ENCODE peak calls at places on chromosome 1, in seven cellular contexts. E is GM06990, H is AG04450, Z is fibroblast of lung, P is ovary, A is astrocyte of the spinal cord, U is Peyer's patch. O is an unnamed sample.

GRCh38 chr1:205074084-205074483 is 10.2 kb downstream of the TMEM81 start:
- DNase-seq in E (no peak), H (no peak), Z (no peak), P (no peak), A (no peak), U (no peak), O (no peak)

GRCh38 chr1:33841516-33841915 is 22.4 kb upstream of the HMGB4 start:
- DNase-seq in E (no peak), H (no peak), Z (peak), P (no peak), A (no peak), U (no peak), O (no peak)

GRCh38 chr1:39732730-39733129 is 6.0 kb upstream of the PPIE start:
- DNase-seq in E (no peak), H (no peak), Z (peak), P (no peak), A (no peak), U (no peak), O (no peak)

GRCh38 chr1:24828887-24829192 is 83.6 kb downstream of the CLIC4 start:
- DNase-seq in E (no peak), H (no peak), Z (no peak), P (no peak), A (no peak), U (no peak), O (no peak)

GRCh38 chr1:39044762-39045161 is 18.6 kb downstream of the NDUFS5 start:
- DNase-seq in E (no peak), H (no peak), Z (no peak), P (no peak), A (no peak), U (no peak), O (no peak)

GRCh38 chr1:18882511-18882910 is 19.8 kb downstream of the ALDH4A1 start:
- DNase-seq in E (no peak), H (no peak), Z (peak), P (no peak), A (no peak), U (no peak), O (no peak)

GRCh38 chr1:98210064-98210463 is 289.2 kb upstream of the DPYD start:
- DNase-seq in E (no peak), H (peak), Z (peak), P (no peak), A (peak), U (no peak), O (peak)

GRCh38 chr1:40847023-40847740 is 15.0 kb downstream of the CITED4 start:
- DNase-seq in E (no peak), H (no peak), Z (peak), P (no peak), A (no peak), U (no peak), O (no peak)

GRCh38 chr1:66355756-66356155 is 178.2 kb upstream of the SGIP1 start:
- DNase-seq in E (no peak), H (no peak), Z (no peak), P (no peak), A (no peak), U (no peak), O (no peak)

GRCh38 chr1:238139713-238140112 is 249.0 kb upstream of the ZP4 start:
- DNase-seq in E (no peak), H (no peak), Z (peak), P (no peak), A (peak), U (no peak), O (no peak)

GRCh38 chr1:10813801-10814200 is 17.4 kb upstream of the CASZ1 start:
- DNase-seq in E (no peak), H (no peak), Z (no peak), P (no peak), A (no peak), U (no peak), O (no peak)

GRCh38 chr1:55211456-55211855 is 3.7 kb downstream of the USP24 start:
- DNase-seq in E (no peak), H (no peak), Z (no peak), P (no peak), A (no peak), U (no peak), O (no peak)
- H3K4me3 ChIP-seq in E (peak), H (no peak), Z (no peak), P (no peak), A (no peak), U (peak), O (no peak)

GRCh38 chr1:86487805-86488141 is 19.0 kb downstream of the CLCA1 start:
- DNase-seq in E (no peak), H (no peak), Z (no peak), P (no peak), A (no peak), U (no peak), O (no peak)
- TF ChIP-seq CTCF in E (no peak), H (no peak), Z (no peak), P (no peak), A (no peak), U (no peak), O (no peak)

GRCh38 chr1:212754193-212754592 is 37.4 kb downstream of the NSL1 start:
- DNase-seq in E (peak), H (no peak), Z (no peak), P (no peak), A (no peak), U (no peak), O (no peak)
- H3K4me3 ChIP-seq in E (no peak), H (no peak), Z (no peak), P (no peak), A (no peak), U (no peak), O (no peak)

DNA sequence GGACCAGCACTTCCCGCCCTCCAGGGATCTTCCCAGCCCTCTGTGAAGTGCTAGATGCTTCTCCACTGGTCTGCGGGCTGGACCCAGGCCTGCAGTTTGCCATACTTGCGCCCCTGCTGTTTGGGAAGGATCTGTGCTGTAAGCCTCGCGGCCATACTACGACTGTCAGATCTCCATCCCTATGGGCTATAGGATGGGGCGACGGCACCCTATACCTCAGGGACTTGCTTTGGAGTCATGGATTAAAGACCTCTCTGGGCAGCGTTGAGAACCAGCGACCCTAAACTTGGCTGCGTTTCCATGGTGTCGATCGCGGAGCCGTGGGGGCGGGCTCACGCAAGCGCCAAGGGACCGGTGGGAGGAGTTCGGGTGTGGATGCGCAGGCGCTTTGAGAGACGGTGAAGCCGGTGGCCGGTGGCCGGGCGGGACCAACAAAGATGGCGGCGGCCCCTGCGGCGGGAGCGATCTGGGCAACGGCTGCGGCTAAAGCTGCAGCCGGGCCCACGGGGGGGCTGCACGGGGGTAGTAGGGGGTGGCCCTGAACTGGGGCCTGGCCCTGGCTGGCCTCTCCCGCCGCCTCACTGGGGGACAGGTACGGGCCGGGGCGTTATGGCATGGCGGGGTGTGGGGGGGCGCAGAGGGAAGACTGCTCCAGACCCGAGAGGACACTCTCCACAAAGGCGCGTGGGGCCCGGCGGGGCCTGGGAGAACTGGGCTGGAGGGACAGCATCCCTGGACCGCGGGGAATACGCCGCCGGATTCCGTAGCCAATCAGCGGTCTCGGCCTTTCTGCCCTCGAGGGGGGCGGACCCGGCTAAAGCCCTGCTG is at the start of gene USP21:
- DNase-seq in E (peak), H (peak), Z (peak), P (peak), A (peak), U (peak), O (peak)
- TF ChIP-seq CTCF in E (peak), H (peak), Z (peak), P (peak), A (peak), U (no peak), O (peak)

GRCh38 chr1:231161711-231162299 is at the start of gene TRIM67:
- DNase-seq in E (peak), H (no peak), Z (peak), P (no peak), A (no peak), U (no peak), O (no peak)
- H3K4me3 ChIP-seq in E (peak), H (peak), Z (no peak), P (peak), A (peak), U (peak), O (peak)

DNA sequence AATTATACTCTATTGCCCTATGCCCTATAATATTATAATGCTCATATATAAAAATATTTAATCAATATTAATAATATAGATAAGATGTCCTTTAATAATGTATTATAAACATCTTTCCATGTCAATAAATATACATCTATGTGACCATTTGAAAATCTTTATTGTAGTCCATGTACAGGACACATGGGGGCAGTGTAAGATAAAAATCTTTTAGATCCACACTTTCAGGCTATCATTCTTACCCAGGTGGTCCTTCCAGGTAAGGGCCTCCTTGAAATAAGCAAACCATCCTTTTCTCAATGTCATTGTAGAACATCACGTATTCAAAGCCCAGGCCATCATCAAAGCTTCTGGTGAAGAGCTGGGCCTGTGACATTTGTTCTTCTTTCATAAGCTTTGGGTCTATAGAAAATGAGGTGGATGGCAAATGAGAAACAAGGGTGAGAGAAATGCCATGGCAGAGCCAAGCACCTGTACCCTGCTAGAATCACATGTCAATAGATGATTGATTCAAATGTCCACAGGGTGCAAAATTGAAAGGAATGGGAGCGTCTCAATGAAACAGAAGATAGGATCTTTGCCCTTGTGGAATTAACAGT is 20.2 kb downstream of the THEM4 start:
- DNase-seq in E (no peak), H (no peak), Z (no peak), P (no peak), A (no peak), U (no peak), O (no peak)
- TF ChIP-seq CTCF in E (peak), H (peak), Z (peak), P (no peak), A (peak), U (no peak), O (peak)

DNA sequence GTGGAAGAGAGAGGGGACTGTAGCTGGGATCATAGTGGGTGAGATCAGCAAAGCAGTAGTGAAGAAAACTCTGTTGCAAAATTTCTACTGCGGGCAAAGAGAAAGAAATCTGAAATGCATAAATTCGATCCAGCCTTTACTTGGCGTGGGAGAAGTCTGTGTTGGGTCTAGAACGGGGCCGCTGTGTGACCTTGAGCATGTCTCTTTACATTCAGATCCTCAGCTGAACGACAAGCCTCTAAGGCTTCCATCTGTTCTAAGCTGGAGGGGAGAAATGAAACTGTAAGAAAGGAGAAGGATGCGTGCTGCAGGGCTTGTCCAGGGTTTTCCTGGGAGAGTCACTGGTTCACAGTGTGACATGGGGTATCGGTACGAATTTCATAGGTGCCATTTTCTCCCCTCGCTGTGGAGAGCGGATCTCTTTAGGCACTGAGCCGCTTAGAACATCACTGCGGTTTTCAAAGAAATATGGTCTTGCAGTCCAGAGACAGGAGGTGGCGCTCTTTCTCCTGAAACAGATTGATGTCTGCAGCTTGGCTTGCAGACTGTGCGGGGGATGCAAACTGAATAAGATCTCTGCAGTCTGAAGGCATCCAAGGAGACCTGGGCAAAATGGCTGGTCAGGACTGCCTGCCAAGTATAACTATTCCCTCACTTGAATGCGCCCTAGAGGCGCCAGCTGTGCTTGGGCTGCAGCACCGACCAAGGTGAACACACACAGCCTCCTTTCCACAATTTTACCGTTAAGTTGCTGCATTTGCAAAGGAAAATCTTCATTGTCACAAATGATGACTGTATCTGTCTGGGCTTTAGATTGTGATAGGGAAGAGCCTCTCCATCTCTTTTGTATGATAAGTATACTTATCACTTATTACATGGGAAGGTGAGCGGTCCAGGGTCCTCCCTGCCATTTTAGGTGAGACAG is 104.1 kb downstream of the XCL2 start:
- DNase-seq in E (peak), H (peak), Z (peak), P (peak), A (peak), U (peak), O (peak)
- H3K4me3 ChIP-seq in E (no peak), H (peak), Z (peak), P (no peak), A (no peak), U (no peak), O (no peak)

DNA sequence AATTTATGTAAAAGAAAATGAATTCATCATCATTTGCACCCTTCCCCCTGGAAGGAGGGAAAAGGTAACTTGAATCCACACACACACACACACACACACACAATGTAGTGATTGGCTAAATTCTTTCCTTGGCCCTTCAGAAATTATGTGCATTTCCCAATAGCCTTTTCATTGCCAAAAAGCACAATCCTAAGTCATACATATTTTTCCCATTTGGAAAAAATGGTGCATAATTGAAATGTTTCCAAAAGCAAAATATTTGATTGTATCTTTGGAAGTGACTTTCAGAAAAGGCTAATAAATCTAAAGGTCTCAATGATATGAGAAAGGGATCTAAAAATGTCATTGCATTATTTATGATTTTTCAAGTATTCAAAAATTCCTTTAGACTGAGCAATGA is 43.5 kb upstream of the NEK7 start:
- DNase-seq in E (no peak), H (no peak), Z (peak), P (no peak), A (no peak), U (no peak), O (no peak)
- TF ChIP-seq CTCF in E (no peak), H (no peak), Z (no peak), P (no peak), A (no peak), U (no peak), O (no peak)

DNA sequence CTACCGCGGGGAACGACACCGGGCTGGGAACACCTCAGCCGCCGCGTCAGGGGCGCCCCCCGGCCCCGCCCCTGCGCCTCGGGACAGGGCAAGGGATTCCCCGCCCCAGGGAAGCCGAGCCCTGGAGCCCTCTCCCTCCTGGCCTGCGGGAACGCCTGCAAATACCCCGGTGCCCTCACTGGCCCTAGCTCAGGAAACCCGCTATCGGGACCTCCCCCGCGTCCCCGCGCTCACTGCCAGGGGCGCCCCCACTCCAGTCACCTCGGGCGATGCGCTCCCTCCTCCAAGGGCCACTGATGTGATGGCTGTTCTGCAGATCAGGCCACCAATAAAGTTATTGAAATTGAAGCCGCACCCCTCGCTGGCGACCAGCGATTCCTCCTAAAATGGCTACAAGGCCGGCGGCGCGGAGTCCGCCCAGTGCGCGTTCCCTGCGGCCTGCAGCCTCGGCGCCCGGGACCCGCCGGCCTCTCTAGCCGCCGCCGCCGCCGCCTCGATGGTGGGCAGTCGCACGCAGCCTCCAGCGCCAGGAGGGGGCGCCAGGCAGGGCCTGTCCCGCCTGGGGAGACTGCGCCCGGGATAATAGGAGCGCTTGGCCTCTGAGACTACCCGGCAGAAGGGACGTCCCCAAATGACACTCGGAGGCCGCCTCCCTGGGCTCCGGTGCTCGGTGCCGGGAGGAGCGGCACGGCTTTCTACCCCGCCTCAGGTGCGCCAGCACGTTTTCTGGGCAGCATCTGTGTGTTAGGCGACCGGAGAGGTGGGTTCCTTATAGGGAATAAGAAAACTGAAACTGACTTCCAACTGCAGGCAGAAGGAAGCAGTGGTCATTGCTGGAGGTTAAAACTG is at the start of gene PRKAB2:
- DNase-seq in E (peak), H (peak), Z (peak), P (peak), A (peak), U (peak), O (peak)
- H3K4me3 ChIP-seq in E (peak), H (peak), Z (peak), P (peak), A (peak), U (peak), O (peak)

GRCh38 chr1:235758931-235759330 is 107.8 kb downstream of the LYST start:
- DNase-seq in E (no peak), H (no peak), Z (no peak), P (no peak), A (no peak), U (no peak), O (no peak)

GRCh38 chr1:235759336-235759735 is 107.4 kb downstream of the LYST start:
- DNase-seq in E (no peak), H (no peak), Z (no peak), P (no peak), A (no peak), U (no peak), O (no peak)

GRCh38 chr1:235767795-235768194 is 98.9 kb downstream of the LYST start:
- DNase-seq in E (peak), H (no peak), Z (no peak), P (no peak), A (no peak), U (no peak), O (no peak)

GRCh38 chr1:235766794-235767285 is 99.9 kb downstream of the LYST start:
- DNase-seq in E (no peak), H (no peak), Z (no peak), P (no peak), A (no peak), U (no peak), O (no peak)

GRCh38 chr1:235763962-235764361 is 102.7 kb downstream of the LYST start:
- DNase-seq in E (peak), H (no peak), Z (no peak), P (no peak), A (no peak), U (no peak), O (no peak)
- TF ChIP-seq CTCF in E (no peak), H (no peak), Z (no peak), P (no peak), A (no peak), U (no peak), O (no peak)